ENCODE peak calls at places on chromosome 22, in eight cellular contexts. D, X, I, G, H, A, N and R are unnamed samples. For H3K4me1, the result is how much of the 10 kb centered on the place peaks cover.

GRCh38 chr22:37173709-37174108 is 14.3 kb downstream of the C1QTNF6 start:
- DNase-seq in D (no peak), X (peak), I (peak), G (no peak), H (no peak), A (no peak), N (no peak), R (no peak)

GRCh38 chr22:49420651-49421050 is 407.0 kb downstream of the BRD1 start:
- DNase-seq in D (no peak), X (no peak), I (no peak), G (no peak), H (no peak), A (peak), N (no peak), R (no peak)

GRCh38 chr22:20402960-20403778 is 9.2 kb downstream of the ZNF74 start:
- DNase-seq in D (no peak), X (no peak), I (no peak), G (no peak), H (no peak), A (peak), N (no peak), R (no peak)

GRCh38 chr22:27748355-27749168 is 53.0 kb downstream of the MN1 start:
- DNase-seq in D (no peak), X (peak), I (no peak), G (peak), H (no peak), A (no peak), N (no peak), R (no peak)

GRCh38 chr22:48490513-48491411 is 1336.9 kb downstream of the BRD1 start:
- DNase-seq in D (no peak), X (no peak), I (no peak), G (no peak), H (peak), A (no peak), N (no peak), R (no peak)

GRCh38 chr22:49926916-49927315 is 8.5 kb downstream of the CRELD2 start:
- DNase-seq in D (no peak), X (no peak), I (no peak), G (no peak), H (no peak), A (no peak), N (no peak), R (no peak)

GRCh38 chr22:19406846-19407245 is 24.7 kb downstream of the HIRA start:
- DNase-seq in D (no peak), X (no peak), I (no peak), G (no peak), H (no peak), A (no peak), N (no peak), R (no peak)

GRCh38 chr22:22156716-22157499 is 87.7 kb upstream of the VPREB1 start:
- DNase-seq in D (no peak), X (peak), I (peak), G (peak), H (peak), A (peak), N (peak), R (no peak)

GRCh38 chr22:23404689-23405365 is 175.3 kb downstream of the IGLL1 start:
- DNase-seq in D (no peak), X (peak), I (no peak), G (peak), H (peak), A (no peak), N (no peak), R (no peak)

GRCh38 chr22:32644252-32645100 is 157.0 kb upstream of the TIMP3 start:
- DNase-seq in D (no peak), X (peak), I (peak), G (peak), H (peak), A (peak), N (no peak), R (no peak)

GRCh38 chr22:22913989-22914388 is 26.4 kb downstream of the IGLL5 start:
- DNase-seq in D (no peak), X (no peak), I (no peak), G (no peak), H (no peak), A (no peak), N (peak), R (no peak)

GRCh38 chr22:22786301-22787115 is 101.1 kb upstream of the IGLL5 start:
- DNase-seq in D (no peak), X (no peak), I (no peak), G (no peak), H (no peak), A (no peak), N (no peak), R (no peak)

GRCh38 chr22:19869497-19870152 is 15.0 kb upstream of the GNB1L start:
- DNase-seq in D (no peak), X (no peak), I (peak), G (no peak), H (no peak), A (peak), N (no peak), R (no peak)

GRCh38 chr22:25389541-25389919 is 170.1 kb downstream of the CRYBB2 start:
- DNase-seq in D (no peak), X (no peak), I (no peak), G (no peak), H (no peak), A (no peak), N (no peak), R (no peak)

GRCh38 chr22:39183991-39184585 is 31.6 kb upstream of the CBX7 start:
- DNase-seq in D (no peak), X (peak), I (no peak), G (peak), H (no peak), A (no peak), N (no peak), R (no peak)

GRCh38 chr22:27146871-27147591 is 489.6 kb downstream of the MIAT start:
- DNase-seq in D (no peak), X (no peak), I (no peak), G (no peak), H (no peak), A (no peak), N (no peak), R (no peak)

GRCh38 chr22:49358041-49358440 is 469.6 kb downstream of the BRD1 start:
- DNase-seq in D (no peak), X (no peak), I (no peak), G (no peak), H (peak), A (no peak), N (no peak), R (no peak)

GRCh38 chr22:39205344-39206021 is 39.3 kb downstream of the PDGFB start:
- DNase-seq in D (no peak), X (peak), I (no peak), G (peak), H (no peak), A (no peak), N (no peak), R (no peak)

DNA sequence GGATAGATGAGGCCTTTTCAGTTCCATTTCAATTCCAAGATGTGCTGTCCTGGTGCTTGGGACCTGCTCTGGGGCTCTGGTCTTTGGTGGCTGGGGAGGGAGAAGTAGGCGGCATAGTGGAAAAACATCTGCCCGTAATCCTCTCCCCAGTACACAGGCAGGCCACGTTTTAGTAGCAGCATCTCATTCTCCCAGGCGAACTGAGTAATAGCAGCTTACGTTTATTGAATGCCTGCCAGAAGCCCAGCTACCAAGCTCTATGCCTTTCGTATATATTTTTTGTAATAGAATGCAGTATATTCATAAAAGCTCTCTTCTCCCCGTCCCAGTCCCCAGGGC is 11.4 kb downstream of the ACO2 start:
- DNase-seq in D (no peak), X (no peak), I (peak), G (peak), H (no peak), A (no peak), N (no peak), R (no peak)
- H3K27ac ChIP-seq in D (peak), X (peak), I (peak), G (peak), H (peak), A (no peak), N (no peak), R (peak)

GRCh38 chr22:17782621-17783020 is 8.4 kb upstream of the BID start:
- DNase-seq in D (no peak), X (no peak), I (no peak), G (no peak), H (no peak), A (no peak), N (no peak), R (no peak)
- H3K4me1 ChIP-seq in D (half or more), X (under half), I (under half), G (under half), H (under half), A (under half), N (half or more), R (under half)

GRCh38 chr22:46634011-46634699 is 14.0 kb downstream of the GRAMD4 start:
- DNase-seq in D (no peak), X (no peak), I (no peak), G (no peak), H (no peak), A (no peak), N (no peak), R (no peak)
- H3K4me3 ChIP-seq in D (no peak), X (no peak), I (no peak), G (no peak), H (no peak), A (no peak), N (no peak), R (no peak)

DNA sequence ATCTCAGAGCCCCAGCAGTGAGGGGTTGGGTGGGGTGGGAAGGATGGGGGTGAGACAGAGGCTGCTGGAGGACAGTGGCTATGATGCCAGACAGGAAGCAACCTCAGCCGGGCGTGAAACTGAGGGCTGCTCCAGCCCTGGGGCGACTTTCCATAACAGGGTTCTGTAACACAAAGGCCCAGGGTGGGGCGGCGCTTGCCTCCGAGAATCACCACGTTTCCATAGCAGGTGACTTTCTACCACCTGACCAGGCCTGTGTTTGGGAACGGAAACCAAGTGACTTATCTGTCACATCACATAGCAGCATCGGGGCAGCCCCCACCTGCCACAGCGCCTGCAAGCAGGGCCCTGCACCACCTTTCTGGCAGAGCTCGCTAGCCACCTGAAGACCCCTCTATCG is 85.8 kb downstream of the TRMU start:
- DNase-seq in D (no peak), X (no peak), I (no peak), G (no peak), H (no peak), A (no peak), N (peak), R (no peak)
- H3K27ac ChIP-seq in D (no peak), X (no peak), I (no peak), G (no peak), H (no peak), A (no peak), N (peak), R (no peak)

GRCh38 chr22:33757041-33757440 is 163.2 kb downstream of the LARGE1 start:
- DNase-seq in D (no peak), X (no peak), I (no peak), G (no peak), H (no peak), A (no peak), N (no peak), R (no peak)
- H3K4me1 ChIP-seq in D (under half), X (under half), I (under half), G (under half), H (under half), A (under half), N (under half), R (under half)

GRCh38 chr22:30261134-30261533 is 5.5 kb downstream of the OSM start:
- DNase-seq in D (no peak), X (no peak), I (no peak), G (no peak), H (no peak), A (no peak), N (no peak), R (no peak)

GRCh38 chr22:30262112-30262511 is 4.5 kb downstream of the OSM start:
- DNase-seq in D (no peak), X (no peak), I (no peak), G (no peak), H (no peak), A (no peak), N (no peak), R (no peak)

GRCh38 chr22:30265131-30265720 is 1.4 kb downstream of the OSM start:
- DNase-seq in D (no peak), X (no peak), I (no peak), G (no peak), H (no peak), A (no peak), N (no peak), R (no peak)

GRCh38 chr22:30263883-30264282 is 2.8 kb downstream of the OSM start:
- DNase-seq in D (no peak), X (no peak), I (no peak), G (no peak), H (no peak), A (no peak), N (no peak), R (no peak)

GRCh38 chr22:30262917-30263741 is 3.5 kb downstream of the OSM start:
- DNase-seq in D (no peak), X (peak), I (peak), G (peak), H (peak), A (peak), N (peak), R (no peak)
- H3K4me3 ChIP-seq in D (peak), X (no peak), I (no peak), G (peak), H (peak), A (no peak), N (no peak), R (peak)